ENCODE peak calls at places on chromosomes 6 and 20, in five cellular contexts. S is H1, G is neuronal stem cell, E is IMR-90, I is mesendoderm. X is an unnamed sample.

GRCh38 chr6:134739299-134740090 is 210.4 kb downstream of the ALDH8A1 start:
- DNase-seq in S (no peak), G (no peak), E (peak; percentile 39), I (no peak), X (no peak)

GRCh38 chr6:168099201-168100010 is 20.4 kb upstream of the FRMD1 start:
- DNase-seq in S (no peak), G (no peak), E (no peak), I (peak; percentile 69), X (peak; percentile 25)

GRCh38 chr20:33791959-33792597 is 19.1 kb upstream of the CHMP4B start:
- DNase-seq in S (peak; percentile 31), G (no peak), E (peak; percentile 37), I (peak; percentile 40), X (peak; percentile 45)

GRCh38 chr20:53918010-53918311 is 152.4 kb downstream of the BCAS1 start:
- DNase-seq in S (no peak), G (no peak), E (no peak), I (no peak), X (no peak)

GRCh38 chr6:137903933-137904821 is 37.1 kb downstream of the TNFAIP3 start:
- DNase-seq in S (no peak), G (no peak), E (peak; percentile 52), I (no peak), X (no peak)

GRCh38 chr6:14272111-14273085 is 154.8 kb downstream of the CD83 start:
- DNase-seq in S (no peak), G (no peak), E (peak; percentile 42), I (no peak), X (no peak)

GRCh38 chr6:128244751-128245405 is 275.5 kb downstream of the PTPRK start:
- DNase-seq in S (no peak), G (no peak), E (peak; percentile 41), I (no peak), X (no peak)

GRCh38 chr6:102660288-102660687 is 1266.8 kb downstream of the GRIK2 start:
- DNase-seq in S (no peak), G (no peak), E (no peak), I (no peak), X (no peak)

GRCh38 chr20:16966276-16966880 is 218.2 kb downstream of the OTOR start:
- DNase-seq in S (no peak), G (no peak), E (peak; percentile 5), I (no peak), X (peak; percentile 47)

GRCh38 chr6:34990971-34991560 is 102.0 kb downstream of the ANKS1A start:
- DNase-seq in S (no peak), G (no peak), E (peak; percentile 79), I (no peak), X (peak; percentile 56)

GRCh38 chr20:4225778-4226177 is 210.4 kb upstream of the RNF24 start:
- DNase-seq in S (no peak), G (no peak), E (peak; percentile 98), I (no peak), X (peak; percentile 97)

DNA sequence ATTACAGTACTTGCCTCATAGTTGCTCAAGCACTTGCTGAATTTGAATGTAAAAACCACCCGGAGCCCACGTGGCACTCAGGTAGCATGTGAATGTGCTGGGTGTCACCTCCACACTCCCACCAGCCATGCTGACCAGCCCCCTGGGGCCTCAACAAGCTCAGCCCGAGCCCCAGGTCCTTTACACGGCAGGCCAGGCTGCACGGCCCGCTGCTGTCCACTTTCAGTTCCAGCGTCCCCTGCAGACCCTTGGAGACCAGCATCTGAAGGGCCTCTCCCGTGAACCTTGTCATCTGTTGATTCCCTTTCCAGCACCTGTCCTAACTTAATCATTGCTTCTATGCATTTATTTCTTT is 33.3 kb upstream of the ZBP1 start:
- DNase-seq in S (no peak), G (no peak), E (no peak), I (no peak), X (no peak)
- H2BK5ac ChIP-seq in S (no peak overlapping the region), G (no peak overlapping the region), E (no peak overlapping the region), I (no peak overlapping the region), X (no peak overlapping the region)

DNA sequence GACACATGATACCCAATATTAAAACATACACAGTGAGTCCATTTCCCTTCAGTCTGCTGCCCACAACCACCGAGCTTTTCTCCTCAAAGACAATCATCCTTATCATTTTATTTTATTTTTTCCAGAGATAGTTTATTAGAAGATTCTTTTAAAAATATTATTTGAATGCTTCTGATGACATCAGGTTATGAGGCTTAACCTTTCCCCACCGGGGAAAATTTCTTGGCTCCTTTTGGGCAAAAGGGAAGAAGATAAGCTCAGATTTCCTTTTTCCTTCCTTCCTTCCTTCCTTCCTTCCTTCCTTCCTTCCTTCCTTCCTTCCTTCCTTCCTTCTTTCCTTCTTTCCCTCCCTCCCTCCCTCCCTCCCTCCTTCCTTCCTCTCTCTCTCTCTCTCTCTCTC is 149.5 kb upstream of the CITED2 start:
- DNase-seq in S (no peak), G (no peak), E (no peak), I (no peak), X (no peak)
- H3K4me2 ChIP-seq in S (no peak overlapping the region), G (no peak overlapping the region), E (no peak overlapping the region), I (no peak overlapping the region), X (no peak overlapping the region)

DNA sequence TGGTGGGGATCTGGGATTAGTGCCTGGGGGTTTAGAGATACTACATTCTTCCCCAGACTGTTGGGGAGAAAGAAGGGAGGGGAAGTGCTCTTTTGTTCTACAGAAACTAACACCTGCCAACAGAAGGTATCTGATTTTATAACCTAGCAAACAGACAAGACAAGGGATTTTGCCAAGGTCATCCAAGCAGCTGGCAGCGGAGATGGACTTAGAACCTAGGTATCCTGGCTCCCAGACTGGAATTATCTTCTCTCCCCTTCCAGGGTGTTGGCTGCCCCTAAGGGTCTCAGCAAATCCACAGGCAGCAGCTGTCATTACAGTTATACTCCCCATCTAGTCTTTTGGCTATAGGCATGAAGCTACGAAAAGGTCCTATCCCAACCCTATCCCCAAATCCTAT is 8.4 kb downstream of the SDC4 start:
- DNase-seq in S (no peak), G (no peak), E (no peak), I (no peak), X (no peak)
- H2BK5ac ChIP-seq in S (peak overlapping the region; percentile 30), G (no peak overlapping the region), E (peak overlapping the region; percentile 95), I (no peak overlapping the region), X (no peak overlapping the region)

GRCh38 chr6:52189974-52190373 is 3.8 kb downstream of the IL17A start:
- DNase-seq in S (no peak), G (no peak), E (no peak), I (no peak), X (no peak)

GRCh38 chr6:52187098-52187497 is 923 bp downstream of the IL17A start:
- DNase-seq in S (no peak), G (no peak), E (no peak), I (no peak), X (no peak)

GRCh38 chr6:52186075-52186474 is at the start of gene IL17A:
- DNase-seq in S (no peak), G (no peak), E (no peak), I (no peak), X (no peak)

GRCh38 chr6:52183131-52183530 is 3.0 kb upstream of the IL17A start:
- DNase-seq in S (no peak), G (no peak), E (no peak), I (no peak), X (no peak)

GRCh38 chr6:52186480-52186879 is 305 bp downstream of the IL17A start:
- DNase-seq in S (no peak), G (no peak), E (no peak), I (no peak), X (no peak)
- H3K4me2 ChIP-seq in S (no peak overlapping the region), G (no peak overlapping the region), E (no peak overlapping the region), I (no peak overlapping the region), X (no peak overlapping the region)

DNA sequence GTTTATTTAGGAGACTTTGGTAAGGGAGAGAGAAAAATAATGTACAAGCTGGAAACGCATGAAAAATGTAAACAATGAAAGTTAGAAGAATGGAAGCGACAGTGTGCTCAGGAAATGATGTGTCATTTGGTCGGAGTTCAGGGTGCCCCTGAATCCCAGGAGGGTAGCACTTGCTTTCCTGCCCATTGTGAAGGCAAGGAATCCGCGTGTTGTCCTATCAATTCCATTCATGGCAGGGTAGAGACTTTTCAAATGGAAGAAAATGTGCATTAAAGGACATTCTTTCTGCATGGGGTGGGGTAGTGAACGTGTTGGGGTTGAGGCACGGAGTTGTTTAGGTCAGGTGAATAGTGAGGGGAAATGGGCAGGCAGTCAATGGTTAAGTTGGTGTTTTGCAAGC is 33.7 kb downstream of the GCNT2 start:
- DNase-seq in S (no peak), G (no peak), E (no peak), I (no peak), X (no peak)
- H2BK5ac ChIP-seq in S (peak overlapping the region; percentile 80), G (no peak overlapping the region), E (no peak overlapping the region), I (no peak overlapping the region), X (no peak overlapping the region)

GRCh38 chr6:75281643-75282042 is 2.9 kb downstream of the TMEM30A start:
- DNase-seq in S (no peak), G (no peak), E (no peak), I (no peak), X (no peak)
- H3K4me2 ChIP-seq in S (peak overlapping the region; percentile 92), G (no peak overlapping the region), E (peak overlapping the region; percentile 97), I (no peak overlapping the region), X (peak overlapping the region; percentile 35)

DNA sequence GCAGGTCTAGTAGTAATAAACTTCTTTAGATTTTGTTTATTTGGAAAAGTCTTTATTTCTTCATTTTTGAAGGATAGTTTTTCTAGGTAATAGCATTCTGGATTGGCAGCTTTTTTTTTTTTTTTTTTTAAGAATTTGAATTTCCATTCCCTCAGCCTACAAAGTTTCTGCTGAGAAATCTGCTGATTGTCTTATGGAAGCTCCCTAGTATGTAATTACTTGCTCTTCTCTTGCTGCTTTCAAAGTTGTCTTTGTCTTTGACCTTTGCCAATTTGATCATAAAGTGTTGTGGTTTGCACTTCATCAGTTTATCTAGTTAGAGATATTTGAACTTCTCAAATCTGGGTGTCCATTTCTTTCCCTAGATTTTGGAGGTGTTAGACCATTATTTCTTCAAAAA is 82.2 kb upstream of the GMDS start:
- DNase-seq in S (no peak), G (no peak), E (no peak), I (no peak), X (no peak)
- H2BK5ac ChIP-seq in S (no peak overlapping the region), G (no peak overlapping the region), E (no peak overlapping the region), I (no peak overlapping the region), X (no peak overlapping the region)

DNA sequence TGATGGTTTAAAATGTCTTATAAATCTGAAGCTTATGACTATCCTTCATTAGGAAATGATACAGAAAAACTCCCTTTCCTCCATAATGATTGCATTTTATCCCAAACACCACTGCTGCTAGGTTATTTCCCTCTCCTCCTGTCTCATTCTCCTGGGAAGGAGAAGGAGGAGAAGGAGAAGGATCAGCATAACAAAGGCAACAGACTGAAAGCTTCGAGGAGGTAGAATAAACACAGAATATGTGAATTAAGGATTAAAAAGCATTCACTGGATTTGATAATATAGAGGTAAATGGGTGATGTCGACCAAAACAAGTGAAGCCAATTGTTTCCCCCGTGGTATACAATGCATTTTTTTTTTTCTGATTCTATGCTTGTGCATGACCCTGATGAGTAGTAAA is 82.0 kb downstream of the WASF1 start:
- DNase-seq in S (no peak), G (no peak), E (no peak), I (no peak), X (no peak)
- H3K4me2 ChIP-seq in S (peak overlapping the region; percentile 34), G (no peak overlapping the region), E (peak overlapping the region; percentile 51), I (no peak overlapping the region), X (no peak overlapping the region)